ENCODE peak calls at places on chromosomes 2 and 18, in six cellular contexts. W is cardiac muscle cell, K is thyroid gland, C is PC-3, T is mammary epithelial cell, R is H9. G is an unnamed sample.

GRCh38 chr2:233049194-233049761 is 10.9 kb upstream of the INPP5D start:
- DNase-seq in T (no peak), W (no peak), C (peak; percentile 87), K (no peak), R (no peak), G (no peak)

GRCh38 chr18:8844721-8845148 is 139.4 kb downstream of the MTCL1 start:
- DNase-seq in K (no peak), W (no peak), C (peak; percentile 77), T (peak; percentile 68), R (no peak), G (no peak)

GRCh38 chr18:31581498-31582197 is 10.0 kb upstream of the TTR start:
- DNase-seq in K (no peak), T (peak; percentile 30), W (peak; percentile 53), C (peak; percentile 7), R (no peak), G (no peak)

GRCh38 chr2:164620873-164621760 is at the start of gene GRB14:
- DNase-seq in T (peak; percentile 84), W (peak; percentile 39), R (peak; percentile 92), K (peak; percentile 98), C (peak; percentile 31), G (no peak)

GRCh38 chr2:188524519-188525113 is 232.9 kb downstream of the GULP1 start:
- DNase-seq in W (peak; percentile 82), T (peak; percentile 28), K (peak; percentile 18), R (no peak), C (peak; percentile 75), G (no peak)

GRCh38 chr2:109247812-109248211 is 118.8 kb downstream of the SH3RF3 start:
- DNase-seq in T (no peak), R (no peak), W (peak; percentile 14), K (no peak), C (no peak), G (no peak)

GRCh38 chr2:198129609-198130008 is 325.2 kb downstream of the PLCL1 start:
- DNase-seq in T (no peak), W (no peak), K (no peak), R (no peak), C (no peak), G (no peak)

GRCh38 chr2:29349316-29350030 is 234.3 kb downstream of the CLIP4 start:
- DNase-seq in C (no peak), R (no peak), W (no peak), T (no peak), K (no peak), G (no peak)

GRCh38 chr2:172389685-172390339 is 37.6 kb upstream of the ITGA6 start:
- DNase-seq in W (no peak), R (no peak), C (no peak), T (no peak), K (no peak), G (no peak)

GRCh38 chr18:37944871-37945270 is 379.3 kb upstream of the CELF4 start:
- DNase-seq in R (no peak), C (no peak), W (no peak), K (no peak), T (no peak), G (no peak)

GRCh38 chr2:64081046-64081445 is 61.8 kb upstream of the VPS54 start:
- DNase-seq in W (no peak), T (no peak), R (no peak), C (no peak), K (no peak), G (no peak)

GRCh38 chr2:28587526-28588230 is 91.8 kb downstream of the PLB1 start:
- DNase-seq in C (no peak), W (no peak), K (no peak), R (no peak), T (no peak), G (no peak)

GRCh38 chr2:31475692-31476091 is 61.1 kb upstream of the XDH start:
- DNase-seq in K (peak; percentile 15), T (peak; percentile 66), C (no peak), R (no peak), W (no peak), G (no peak)

GRCh38 chr2:230256735-230257332 is 31.3 kb downstream of the SP140 start:
- DNase-seq in K (no peak), C (no peak), T (no peak), W (no peak), R (no peak), G (no peak)

GRCh38 chr18:73954267-73954666 is 193.4 kb downstream of the FBXO15 start:
- DNase-seq in W (no peak), T (no peak), K (no peak), C (no peak), R (no peak), G (no peak)

GRCh38 chr2:235641333-235641732 is 147.5 kb downstream of the AGAP1 start:
- DNase-seq in W (peak; percentile 44), R (no peak), C (no peak), T (no peak), K (peak; percentile 54), G (no peak)

GRCh38 chr18:78642561-78643398 is 336.8 kb upstream of the SALL3 start:
- DNase-seq in T (no peak), R (no peak), W (no peak), K (no peak), C (no peak), G (no peak)

GRCh38 chr2:122873951-122874350 is 1118.5 kb downstream of the TSN start:
- DNase-seq in W (no peak), C (peak; percentile 89), K (no peak), R (no peak), T (no peak), G (no peak)

GRCh38 chr18:31837879-31838278 is 77.2 kb upstream of the SLC25A52 start:
- DNase-seq in W (no peak), C (no peak), R (no peak), T (no peak), K (no peak), G (no peak)

GRCh38 chr18:2692508-2692907 is 37.0 kb downstream of the SMCHD1 start:
- DNase-seq in W (no peak), R (no peak), T (peak; percentile 31), K (no peak), C (no peak), G (no peak)

GRCh38 chr2:43007901-43008300 is 215.5 kb upstream of the HAAO start:
- DNase-seq in T (no peak), K (no peak), R (no peak), C (no peak), W (no peak), G (no peak)

GRCh38 chr2:126986788-126987187 is 88.1 kb downstream of the TEX51 start:
- DNase-seq in T (no peak), K (no peak), R (no peak), W (no peak), C (no peak), G (no peak)

GRCh38 chr2:127175406-127175805 is 44.7 kb downstream of the CYP27C1 start:
- DNase-seq in W (peak; percentile 36), C (peak; percentile 25), T (no peak), K (no peak), R (no peak), G (no peak)

GRCh38 chr2:112665113-112665780 is 19.5 kb downstream of the SLC20A1 start:
- DNase-seq in K (no peak), W (no peak), T (peak; percentile 52), C (no peak), R (no peak), G (no peak)

GRCh38 chr2:34332813-34333212 is 733.7 kb upstream of the FAM98A start:
- DNase-seq in T (no peak), W (no peak), K (no peak), C (no peak), R (no peak), G (no peak)

GRCh38 chr2:68948695-68949094 is 4.0 kb downstream of the GKN2 start:
- DNase-seq in K (no peak), C (no peak), R (no peak), T (no peak), W (no peak), G (no peak)

GRCh38 chr2:219178377-219179175 is 501 bp downstream of the RETREG2 start:
- DNase-seq in C (peak; percentile 13), T (peak; percentile 32), R (no peak), K (peak; percentile 60), W (peak; percentile 47), G (peak; percentile 91)

GRCh38 chr18:48794251-48794970 is 156.4 kb downstream of the SMAD7 start:
- DNase-seq in K (no peak), W (no peak), C (no peak), R (no peak), T (no peak), G (no peak)

GRCh38 chr2:235230809-235231601 is 262.8 kb upstream of the AGAP1 start:
- DNase-seq in C (no peak), R (no peak), W (peak; percentile 76), T (no peak), K (no peak), G (no peak)

GRCh38 chr2:111194835-111195621 is 74.3 kb downstream of the BCL2L11 start:
- DNase-seq in K (no peak), W (no peak), R (no peak), T (no peak), C (no peak), G (peak; percentile 37)
- TF ChIP-seq CTCF in K (no peak), W (no peak), R (peak; percentile 30), T (peak; percentile 8), C (peak; percentile 21), G (no peak)

GRCh38 chr18:63883617-63884016 is 3.9 kb upstream of the SERPINB2 start:
- DNase-seq in R (no peak), C (peak; percentile 38), K (no peak), W (peak; percentile 29), T (peak; percentile 52), G (no peak)
- H3K4me1 ChIP-seq in R (no peaks in the 10 kb centered on the region), C (peaks cover 42% of the 10 kb centered on the region), K (no peaks in the 10 kb centered on the region), W (peaks cover 4% of the 10 kb centered on the region), T (peaks cover 35% of the 10 kb centered on the region), G (peaks cover 8% of the 10 kb centered on the region)

DNA sequence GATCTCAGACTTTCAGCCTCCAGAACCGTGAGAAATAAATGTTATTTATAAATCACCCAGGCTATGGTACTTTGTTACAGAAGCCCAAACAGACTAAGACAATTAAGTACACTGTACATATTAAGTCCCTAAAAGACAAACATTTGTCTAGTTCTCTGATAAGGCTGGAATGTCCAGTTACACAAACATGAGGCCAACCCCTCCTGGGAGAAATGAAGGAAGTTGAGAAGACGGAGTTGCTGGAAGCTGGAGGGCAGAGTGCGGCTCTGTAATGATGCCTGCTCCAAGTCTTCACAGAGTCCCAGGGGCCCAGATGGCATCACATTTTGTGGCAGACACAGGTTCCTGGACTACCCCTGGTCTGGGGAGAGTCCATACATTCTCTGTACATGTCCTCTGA is 79.2 kb upstream of the ST8SIA3 start:
- DNase-seq in C (no peak), K (no peak), R (no peak), W (no peak), T (no peak), G (no peak)
- TF ChIP-seq CTCF in C (no peak), K (no peak), R (no peak), W (no peak), T (no peak), G (no peak)

GRCh38 chr2:10658914-10659257 is 30.9 kb downstream of the NOL10 start:
- DNase-seq in R (no peak), W (no peak), K (no peak), C (peak; percentile 64), T (no peak), G (no peak)
- H3K4me1 ChIP-seq in R (no peaks in the 10 kb centered on the region), W (no peaks in the 10 kb centered on the region), K (no peaks in the 10 kb centered on the region), C (peaks cover 55% of the 10 kb centered on the region), T (peaks cover 40% of the 10 kb centered on the region), G (no peaks in the 10 kb centered on the region)